ENCODE peak calls at places on chromosomes 1 and 21, in eight cellular contexts. One of them, this sample, is unnamed.

GRCh38 chr1:89460348-89460747 is 64.3 kb upstream of the LRRC8B start:
- ATAC-seq in HepG2: no peak
- ATAC-seq in HCT116: no peak
- ATAC-seq in GM12878: no peak
- ATAC-seq in K562: no peak
- ATAC-seq in Panc1: no peak
- ATAC-seq in upper lobe of left lung: no peak
- ATAC-seq in GM23338: no peak
- ATAC-seq in this sample: no peak

GRCh38 chr21:38277501-38278111 is 20.8 kb downstream of the KCNJ15 start:
- ATAC-seq in HepG2: no peak
- ATAC-seq in HCT116: no peak
- ATAC-seq in GM12878: no peak
- ATAC-seq in K562: peak; percentile 66
- ATAC-seq in Panc1: no peak
- ATAC-seq in upper lobe of left lung: peak; percentile 96
- ATAC-seq in GM23338: no peak
- ATAC-seq in this sample: peak; percentile 92

GRCh38 chr21:29418813-29419212 is 120.1 kb downstream of the BACH1 start:
- ATAC-seq in HepG2: no peak
- ATAC-seq in HCT116: no peak
- ATAC-seq in GM12878: peak; percentile 93
- ATAC-seq in K562: no peak
- ATAC-seq in Panc1: no peak
- ATAC-seq in upper lobe of left lung: no peak
- ATAC-seq in GM23338: no peak
- ATAC-seq in this sample: no peak

GRCh38 chr1:163202833-163203451 is at the start of gene RGS5:
- ATAC-seq in HepG2: no peak
- ATAC-seq in HCT116: no peak
- ATAC-seq in GM12878: no peak
- ATAC-seq in K562: no peak
- ATAC-seq in Panc1: no peak
- ATAC-seq in upper lobe of left lung: no peak
- ATAC-seq in GM23338: peak; percentile 93
- ATAC-seq in this sample: peak; percentile 78

GRCh38 chr1:239952348-239953307 is 139.1 kb upstream of the FMN2 start:
- ATAC-seq in HepG2: peak; percentile 98
- ATAC-seq in HCT116: no peak
- ATAC-seq in GM12878: peak; percentile 87
- ATAC-seq in K562: peak; percentile 67
- ATAC-seq in Panc1: peak; percentile 70
- ATAC-seq in upper lobe of left lung: peak; percentile 11
- ATAC-seq in GM23338: peak; percentile 89
- ATAC-seq in this sample: no peak

GRCh38 chr21:41491412-41491811 is 16.5 kb downstream of the TMPRSS2 start:
- ATAC-seq in HepG2: no peak
- ATAC-seq in HCT116: no peak
- ATAC-seq in GM12878: no peak
- ATAC-seq in K562: no peak
- ATAC-seq in Panc1: no peak
- ATAC-seq in upper lobe of left lung: no peak
- ATAC-seq in GM23338: no peak
- ATAC-seq in this sample: no peak

GRCh38 chr1:110477445-110477957 is 26.6 kb downstream of the PROK1 start:
- ATAC-seq in HepG2: no peak
- ATAC-seq in HCT116: peak; percentile 85
- ATAC-seq in GM12878: peak; percentile 63
- ATAC-seq in K562: peak; percentile 23
- ATAC-seq in Panc1: peak; percentile 68
- ATAC-seq in upper lobe of left lung: peak; percentile 4
- ATAC-seq in GM23338: peak; percentile 87
- ATAC-seq in this sample: no peak

GRCh38 chr21:15895142-15896106 is 165.6 kb downstream of the USP25 start:
- ATAC-seq in HepG2: peak; percentile 31
- ATAC-seq in HCT116: no peak
- ATAC-seq in GM12878: no peak
- ATAC-seq in K562: no peak
- ATAC-seq in Panc1: no peak
- ATAC-seq in upper lobe of left lung: no peak
- ATAC-seq in GM23338: no peak
- ATAC-seq in this sample: no peak

GRCh38 chr1:116933586-116934515 is 24.1 kb downstream of the PTGFRN start:
- ATAC-seq in HepG2: no peak
- ATAC-seq in HCT116: no peak
- ATAC-seq in GM12878: peak; percentile 42
- ATAC-seq in K562: no peak
- ATAC-seq in Panc1: no peak
- ATAC-seq in upper lobe of left lung: no peak
- ATAC-seq in GM23338: no peak
- ATAC-seq in this sample: no peak

GRCh38 chr1:115465802-115466363 is 127.8 kb upstream of the NGF start:
- ATAC-seq in HepG2: no peak
- ATAC-seq in HCT116: no peak
- ATAC-seq in GM12878: no peak
- ATAC-seq in K562: no peak
- ATAC-seq in Panc1: no peak
- ATAC-seq in upper lobe of left lung: no peak
- ATAC-seq in GM23338: no peak
- ATAC-seq in this sample: no peak

GRCh38 chr1:6358757-6359567 is 34.6 kb downstream of the ACOT7 start:
- ATAC-seq in HepG2: peak; percentile 43
- ATAC-seq in HCT116: no peak
- ATAC-seq in GM12878: peak; percentile 64
- ATAC-seq in K562: peak; percentile 38
- ATAC-seq in Panc1: peak; percentile 61
- ATAC-seq in upper lobe of left lung: peak; percentile 58
- ATAC-seq in GM23338: peak; percentile 10
- ATAC-seq in this sample: peak; percentile 26

GRCh38 chr21:15441060-15441493 is 288.7 kb upstream of the USP25 start:
- ATAC-seq in HepG2: peak; percentile 73
- ATAC-seq in HCT116: no peak
- ATAC-seq in GM12878: peak; percentile 13
- ATAC-seq in K562: no peak
- ATAC-seq in Panc1: no peak
- ATAC-seq in upper lobe of left lung: no peak
- ATAC-seq in GM23338: peak; percentile 13
- ATAC-seq in this sample: no peak

GRCh38 chr1:66503841-66504470 is 30.0 kb upstream of the SGIP1 start:
- ATAC-seq in HepG2: peak; percentile 81
- ATAC-seq in HCT116: peak; percentile 99
- ATAC-seq in GM12878: peak; percentile 89
- ATAC-seq in K562: peak; percentile 91
- ATAC-seq in Panc1: peak; percentile 70
- ATAC-seq in upper lobe of left lung: peak; percentile 75
- ATAC-seq in GM23338: peak; percentile 88
- ATAC-seq in this sample: no peak

GRCh38 chr1:24098907-24099637 is 12.9 kb downstream of the MYOM3 start:
- ATAC-seq in HepG2: no peak
- ATAC-seq in HCT116: no peak
- ATAC-seq in GM12878: no peak
- ATAC-seq in K562: peak; percentile 15
- ATAC-seq in Panc1: no peak
- ATAC-seq in upper lobe of left lung: no peak
- ATAC-seq in GM23338: no peak
- ATAC-seq in this sample: no peak

GRCh38 chr1:6488602-6489382 is 2.7 kb downstream of the PLEKHG5 start:
- ATAC-seq in HepG2: no peak
- ATAC-seq in HCT116: peak; percentile 41
- ATAC-seq in GM12878: no peak
- ATAC-seq in K562: no peak
- ATAC-seq in Panc1: no peak
- ATAC-seq in upper lobe of left lung: no peak
- ATAC-seq in GM23338: no peak
- ATAC-seq in this sample: no peak

GRCh38 chr1:55388960-55389359 is 173.8 kb upstream of the USP24 start:
- ATAC-seq in HepG2: no peak
- ATAC-seq in HCT116: no peak
- ATAC-seq in GM12878: no peak
- ATAC-seq in K562: no peak
- ATAC-seq in Panc1: no peak
- ATAC-seq in upper lobe of left lung: no peak
- ATAC-seq in GM23338: no peak
- ATAC-seq in this sample: no peak

GRCh38 chr1:168348146-168348709 is 67.6 kb downstream of the TBX19 start:
- ATAC-seq in HepG2: no peak
- ATAC-seq in HCT116: no peak
- ATAC-seq in GM12878: no peak
- ATAC-seq in K562: peak; percentile 73
- ATAC-seq in Panc1: no peak
- ATAC-seq in upper lobe of left lung: no peak
- ATAC-seq in GM23338: no peak
- ATAC-seq in this sample: no peak

GRCh38 chr1:69223156-69223555 is 344.6 kb upstream of the LRRC7 start:
- ATAC-seq in HepG2: no peak
- ATAC-seq in HCT116: no peak
- ATAC-seq in GM12878: no peak
- ATAC-seq in K562: no peak
- ATAC-seq in Panc1: no peak
- ATAC-seq in upper lobe of left lung: no peak
- ATAC-seq in GM23338: no peak
- ATAC-seq in this sample: no peak

GRCh38 chr1:44010935-44011610 is 19.7 kb downstream of the CCDC24 start:
- ATAC-seq in HepG2: no peak
- ATAC-seq in HCT116: no peak
- ATAC-seq in GM12878: no peak
- ATAC-seq in K562: no peak
- ATAC-seq in Panc1: peak; percentile 53
- ATAC-seq in upper lobe of left lung: no peak
- ATAC-seq in GM23338: peak; percentile 18
- ATAC-seq in this sample: no peak

DNA sequence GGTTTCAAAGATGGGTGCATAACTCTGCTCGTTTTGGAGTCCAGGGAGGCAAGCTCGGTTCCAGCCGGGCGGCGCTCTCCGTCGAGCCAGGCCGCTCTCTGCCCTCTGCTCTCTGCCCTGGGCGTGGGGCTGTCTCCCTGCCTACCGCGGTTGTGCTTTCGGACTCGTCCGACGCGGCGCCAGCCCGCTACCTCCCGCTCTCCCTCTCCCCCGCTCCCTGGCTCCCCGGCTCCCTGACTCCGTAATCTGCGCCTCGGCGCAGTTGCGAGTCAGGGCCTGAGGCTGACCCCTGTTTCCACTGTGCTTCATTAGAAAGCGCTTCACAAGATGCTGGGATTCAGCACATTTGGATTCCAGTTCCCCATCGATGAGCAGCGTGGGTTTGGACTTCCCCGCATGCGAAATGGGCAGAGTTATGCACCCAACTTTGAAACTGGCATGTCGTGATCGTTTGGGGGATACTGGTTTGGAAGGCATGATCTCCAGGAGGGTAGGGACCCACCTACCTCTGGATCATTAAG is 2.3 kb downstream of the SOX13 start:
- ATAC-seq in HepG2: peak; percentile 70
- ATAC-seq in HCT116: no peak
- ATAC-seq in GM12878: peak; percentile 31
- ATAC-seq in K562: no peak
- ATAC-seq in Panc1: peak; percentile 4
- ATAC-seq in upper lobe of left lung: peak; percentile 32
- ATAC-seq in GM23338: peak; percentile 6
- ATAC-seq in this sample: no peak
- H3K4me3 ChIP-seq in HepG2: peak overlapping the region; percentile 95
- H3K4me3 ChIP-seq in HCT116: peak overlapping the region; percentile 77
- H3K4me3 ChIP-seq in GM12878: no peak overlapping the region
- H3K4me3 ChIP-seq in K562: no peak overlapping the region
- H3K4me3 ChIP-seq in Panc1: peak overlapping the region; percentile 80
- H3K4me3 ChIP-seq in upper lobe of left lung: peak overlapping the region; percentile 74
- H3K4me3 ChIP-seq in GM23338: peak overlapping the region; percentile 97
- H3K4me3 ChIP-seq in this sample: peak overlapping the region; percentile 29

GRCh38 chr1:92994105-92994712 is 32.9 kb upstream of the DIPK1A start:
- ATAC-seq in HepG2: peak; percentile 82
- ATAC-seq in HCT116: peak; percentile 92
- ATAC-seq in GM12878: peak; percentile 98
- ATAC-seq in K562: peak; percentile 82
- ATAC-seq in Panc1: peak; percentile 86
- ATAC-seq in upper lobe of left lung: peak; percentile 90
- ATAC-seq in GM23338: peak; percentile 93
- ATAC-seq in this sample: peak; percentile 83
- TF ChIP-seq POLR2AphosphoS5 in HepG2: no peak
- TF ChIP-seq POLR2AphosphoS5 in HCT116: no peak
- TF ChIP-seq POLR2AphosphoS5 in GM12878: no peak
- TF ChIP-seq POLR2AphosphoS5 in K562: no peak
- TF ChIP-seq POLR2AphosphoS5 in Panc1: no peak
- TF ChIP-seq POLR2AphosphoS5 in upper lobe of left lung: no peak
- TF ChIP-seq POLR2AphosphoS5 in GM23338: no peak
- TF ChIP-seq POLR2AphosphoS5 in this sample: no peak

DNA sequence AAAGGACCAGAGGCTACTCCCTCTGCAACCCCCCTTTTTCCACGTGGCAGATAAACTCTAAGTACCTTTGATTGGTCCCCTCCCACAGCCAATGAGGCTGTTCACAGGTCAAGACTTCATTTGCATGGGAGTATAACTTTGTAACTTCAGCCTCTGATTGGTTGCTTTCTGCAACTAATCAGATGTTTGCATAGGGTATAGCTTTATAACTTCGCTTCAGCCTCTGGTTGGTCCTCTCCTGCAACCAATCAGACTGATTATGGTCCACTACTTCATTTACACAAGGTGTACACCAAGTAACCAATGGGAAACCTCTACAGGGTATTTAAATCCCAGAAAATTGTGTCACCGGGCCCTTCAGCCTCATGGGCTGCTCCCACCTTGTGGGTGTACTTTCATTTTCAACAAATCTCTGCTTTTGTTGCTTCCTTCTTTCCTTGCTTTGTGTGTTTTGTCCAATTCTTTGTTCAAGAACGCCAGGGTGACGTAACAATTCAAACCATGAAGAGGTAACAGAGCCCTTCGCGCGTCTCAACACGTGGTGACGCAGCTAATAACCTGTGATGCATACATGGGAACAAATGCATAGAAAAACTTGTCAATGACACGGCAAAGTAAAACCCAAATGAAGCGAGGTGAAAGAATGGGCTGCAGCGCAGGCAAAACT is 47.2 kb downstream of the VPS26C start:
- ATAC-seq in HepG2: no peak
- ATAC-seq in HCT116: no peak
- ATAC-seq in GM12878: no peak
- ATAC-seq in K562: no peak
- ATAC-seq in Panc1: no peak
- ATAC-seq in upper lobe of left lung: no peak
- ATAC-seq in GM23338: no peak
- ATAC-seq in this sample: no peak
- H3K4me3 ChIP-seq in HepG2: peak overlapping the region; percentile 78
- H3K4me3 ChIP-seq in HCT116: no peak overlapping the region
- H3K4me3 ChIP-seq in GM12878: peak overlapping the region; percentile 91
- H3K4me3 ChIP-seq in K562: no peak overlapping the region
- H3K4me3 ChIP-seq in Panc1: peak overlapping the region; percentile 59
- H3K4me3 ChIP-seq in upper lobe of left lung: peak overlapping the region; percentile 74
- H3K4me3 ChIP-seq in GM23338: peak overlapping the region; percentile 65
- H3K4me3 ChIP-seq in this sample: peak overlapping the region; percentile 55

GRCh38 chr1:21267191-21268077 is 22.8 kb downstream of the ECE1 start:
- ATAC-seq in HepG2: no peak
- ATAC-seq in HCT116: no peak
- ATAC-seq in GM12878: no peak
- ATAC-seq in K562: no peak
- ATAC-seq in Panc1: no peak
- ATAC-seq in upper lobe of left lung: no peak
- ATAC-seq in GM23338: no peak
- ATAC-seq in this sample: no peak
- TF ChIP-seq POLR2AphosphoS5 in HepG2: no peak
- TF ChIP-seq POLR2AphosphoS5 in HCT116: no peak
- TF ChIP-seq POLR2AphosphoS5 in GM12878: no peak
- TF ChIP-seq POLR2AphosphoS5 in K562: no peak
- TF ChIP-seq POLR2AphosphoS5 in Panc1: no peak
- TF ChIP-seq POLR2AphosphoS5 in upper lobe of left lung: no peak
- TF ChIP-seq POLR2AphosphoS5 in GM23338: no peak
- TF ChIP-seq POLR2AphosphoS5 in this sample: no peak